ENCODE peak calls at places on chromosomes 4 and X, in seven cellular contexts. Y is SK-N-SH, V is K562, R is H1, C is GM12878, W is Panc1, M is HepG2. Q is an unnamed sample.

GRCh38 chrX:119488749-119489148 is 20.5 kb downstream of the SLC25A5 start:
- DNase-seq in Y (peak; percentile 71), V (peak; percentile 22), R (peak; percentile 56), C (no peak), W (no peak), M (peak; percentile 27), Q (no peak)

GRCh38 chrX:108736509-108737479 is at the start of gene IRS4:
- DNase-seq in Y (peak; percentile 46), V (no peak), R (peak; percentile 79), C (no peak), W (no peak), M (peak; percentile 32), Q (no peak)

GRCh38 chr4:29560452-29560851 is 1159.7 kb upstream of the PCDH7 start:
- DNase-seq in Y (no peak), V (no peak), R (no peak), C (no peak), W (no peak), M (no peak), Q (no peak)

GRCh38 chr4:72954811-72955210 is 114.7 kb downstream of the COX18 start:
- DNase-seq in Y (no peak), V (no peak), R (no peak), C (no peak), W (no peak), M (no peak), Q (no peak)

GRCh38 chr4:186193851-186194250 is 2.5 kb downstream of the CYP4V2 start:
- DNase-seq in Y (no peak), V (no peak), R (no peak), C (no peak), W (no peak), M (no peak), Q (no peak)

GRCh38 chrX:147811803-147812202 is 99.9 kb upstream of the FMR1 start:
- DNase-seq in Y (no peak), V (no peak), R (no peak), C (no peak), W (no peak), M (no peak), Q (no peak)

GRCh38 chr4:160026720-160027119 is 923.8 kb downstream of the RAPGEF2 start:
- DNase-seq in Y (no peak), V (no peak), R (no peak), C (no peak), W (no peak), M (no peak), Q (peak; percentile 39)

GRCh38 chr4:45442466-45442865 is 681.4 kb downstream of the GABRG1 start:
- DNase-seq in Y (peak; percentile 21), V (no peak), R (no peak), C (no peak), W (no peak), M (no peak), Q (no peak)

GRCh38 chr4:64883087-64883926 is 474.1 kb upstream of the TECRL start:
- DNase-seq in Y (no peak), V (no peak), R (no peak), C (no peak), W (no peak), M (no peak), Q (no peak)

GRCh38 chrX:38513087-38513742 is 48.1 kb upstream of the TSPAN7 start:
- DNase-seq in Y (no peak), V (no peak), R (no peak), C (no peak), W (no peak), M (peak; percentile 0), Q (no peak)

GRCh38 chr4:153579410-153579809 is 104.7 kb upstream of the TLR2 start:
- DNase-seq in Y (no peak), V (no peak), R (no peak), C (no peak), W (no peak), M (no peak), Q (no peak)

GRCh38 chrX:107014927-107015326 is 14.9 kb upstream of the MORC4 start:
- DNase-seq in Y (no peak), V (no peak), R (no peak), C (no peak), W (no peak), M (no peak), Q (no peak)

GRCh38 chrX:50812995-50813842 is 775 bp downstream of the SHROOM4 start:
- DNase-seq in Y (peak; percentile 39), V (no peak), R (peak; percentile 55), C (no peak), W (no peak), M (no peak), Q (no peak)

GRCh38 chrX:134423606-134424005 is 36.4 kb upstream of the HPRT1 start:
- DNase-seq in Y (peak; percentile 5), V (peak; percentile 10), R (no peak), C (no peak), W (no peak), M (peak; percentile 3), Q (no peak)

GRCh38 chrX:19855700-19856381 is 31.6 kb downstream of the SH3KBP1 start:
- DNase-seq in Y (no peak), V (no peak), R (no peak), C (no peak), W (no peak), M (no peak), Q (no peak)

GRCh38 chr4:122156819-122157218 is 4.7 kb downstream of the BLTP1 start:
- DNase-seq in Y (no peak), V (no peak), R (no peak), C (no peak), W (no peak), M (no peak), Q (no peak)

GRCh38 chr4:169071781-169072180 is 61.7 kb upstream of the CBR4 start:
- DNase-seq in Y (no peak), V (no peak), R (no peak), C (no peak), W (no peak), M (no peak), Q (no peak)

GRCh38 chr4:1192091-1192492 is 19.7 kb upstream of the SPON2 start:
- DNase-seq in Y (peak; percentile 57), V (no peak), R (no peak), C (no peak), W (peak; percentile 52), M (no peak), Q (peak; percentile 29)

GRCh38 chr4:83535520-83535944 is 376 bp upstream of the GPAT3 start:
- DNase-seq in Y (no peak), V (no peak), R (peak; percentile 52), C (no peak), W (no peak), M (peak; percentile 12), Q (peak; percentile 66)

GRCh38 chr4:140353836-140354235 is 19.6 kb upstream of the SCOC start:
- DNase-seq in Y (no peak), V (no peak), R (no peak), C (no peak), W (no peak), M (no peak), Q (no peak)

GRCh38 chr4:41044791-41045190 is 169.6 kb downstream of the APBB2 start:
- DNase-seq in Y (no peak), V (no peak), R (no peak), C (no peak), W (no peak), M (no peak), Q (no peak)

GRCh38 chr4:82017680-82018079 is 356.1 kb downstream of the HNRNPD start:
- DNase-seq in Y (no peak), V (peak; percentile 14), R (no peak), C (no peak), W (no peak), M (peak; percentile 12), Q (no peak)

GRCh38 chr4:145279122-145279960 is 99.0 kb upstream of the OTUD4 start:
- DNase-seq in Y (peak; percentile 12), V (no peak), R (no peak), C (no peak), W (no peak), M (no peak), Q (no peak)

GRCh38 chrX:123184199-123184857 is at the start of gene GRIA3:
- DNase-seq in Y (peak; percentile 29), V (no peak), R (peak; percentile 45), C (no peak), W (no peak), M (no peak), Q (no peak)

GRCh38 chr4:67087897-67088296 is 457.4 kb downstream of the CENPC start:
- DNase-seq in Y (peak; percentile 10), V (peak; percentile 34), R (peak; percentile 77), C (no peak), W (peak; percentile 8), M (peak; percentile 27), Q (peak; percentile 1)

GRCh38 chr4:189084671-189085070 is 856.0 kb upstream of the FRG1 start:
- DNase-seq in Y (no peak), V (no peak), R (no peak), C (no peak), W (no peak), M (no peak), Q (peak; percentile 33)

GRCh38 chr4:127709456-127709855 is 20.7 kb upstream of the SLC25A31 start:
- DNase-seq in Y (no peak), V (no peak), R (no peak), C (no peak), W (no peak), M (no peak), Q (no peak)

GRCh38 chr4:127708985-127709384 is 21.2 kb upstream of the SLC25A31 start:
- DNase-seq in Y (no peak), V (no peak), R (no peak), C (no peak), W (no peak), M (peak; percentile 65), Q (peak; percentile 91)
- TF ChIP-seq SIN3A in Y (no peak), V (no peak), R (no peak), C (no peak), W (no peak), M (no peak), Q (peak; percentile 80)

DNA sequence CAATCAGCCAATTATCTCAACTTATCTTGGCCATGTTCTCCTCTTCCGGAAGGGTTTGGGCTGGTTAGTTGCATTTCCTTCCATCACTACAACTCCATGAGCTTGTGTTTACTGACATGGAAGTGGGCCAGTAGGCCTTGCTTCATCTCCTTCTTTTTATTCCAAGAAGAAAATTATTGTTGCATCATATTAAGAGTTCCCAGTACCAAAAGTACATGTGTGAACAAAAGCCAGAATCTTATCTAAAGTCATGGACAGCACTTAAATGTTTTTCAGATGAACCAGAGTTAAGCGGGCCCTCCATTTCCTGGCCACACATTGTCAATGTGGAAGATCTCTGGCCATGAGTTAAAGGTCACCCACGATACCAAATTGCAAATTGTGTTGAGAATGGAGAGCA is 503.2 kb upstream of the SLIT2 start:
- DNase-seq in Y (no peak), V (peak; percentile 11), R (no peak), C (no peak), W (no peak), M (no peak), Q (no peak)
- TF ChIP-seq SIN3A in Y (no peak), V (no peak), R (no peak), C (no peak), W (no peak), M (no peak), Q (no peak)

GRCh38 chrX:23003121-23003520 is 3.4 kb downstream of the DDX53 start:
- DNase-seq in Y (no peak), V (no peak), R (no peak), C (no peak), W (no peak), M (no peak), Q (no peak)
- TF ChIP-seq SIN3A in Y (no peak), V (no peak), R (no peak), C (no peak), W (no peak), M (no peak), Q (no peak)

DNA sequence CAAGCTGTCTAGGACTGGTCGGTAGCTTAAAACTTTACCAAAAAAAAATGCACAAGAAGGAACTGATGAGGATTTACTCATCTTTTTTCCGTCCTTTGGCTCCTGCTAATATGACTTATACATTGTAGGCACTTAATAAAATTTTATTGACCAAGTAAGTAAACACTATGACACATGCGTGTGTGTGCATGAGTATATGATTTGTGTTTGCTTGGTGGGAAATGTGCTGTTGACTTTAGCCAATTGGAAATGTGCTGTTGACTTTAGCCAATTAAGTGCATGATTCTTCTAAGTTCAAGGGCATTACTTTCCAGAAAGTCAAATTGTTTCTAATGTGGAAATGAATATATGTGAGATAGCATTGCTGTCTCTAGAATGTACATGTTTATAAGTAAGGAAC is 78.3 kb downstream of the FIP1L1 start:
- DNase-seq in Y (no peak), V (no peak), R (no peak), C (no peak), W (no peak), M (peak; percentile 66), Q (no peak)
- TF ChIP-seq SIN3A in Y (no peak), V (no peak), R (no peak), C (no peak), W (no peak), M (no peak), Q (no peak)